ENCODE peak calls at places on chromosome 11, in seven cellular contexts. N is mammary epithelial cell, E is HFF-Myc, Y is ovary, C is cardiac muscle cell, B is stomach, X is lower leg skin. R is an unnamed sample.
A peak's percentile ranks its signal among the peaks of the same experiment; 100 is the strongest.

GRCh38 chr11:34192481-34193401 is 87.3 kb downstream of the NAT10 start:
- DNase-seq in N (peak; percentile 98), E (peak; percentile 90), Y (peak; percentile 48), C (no peak), B (peak; percentile 45), X (peak; percentile 94), R (peak; percentile 86)

GRCh38 chr11:132278801-132279574 is 908.6 kb downstream of the NTM start:
- DNase-seq in N (peak; percentile 24), E (peak; percentile 2), Y (no peak), C (no peak), B (no peak), X (no peak), R (no peak)

GRCh38 chr11:95920460-95921105 is 3.3 kb downstream of the MTMR2 start:
- DNase-seq in N (no peak), E (no peak), Y (no peak), C (no peak), B (no peak), X (no peak), R (no peak)

GRCh38 chr11:30938801-30939200 is 352.6 kb upstream of the MPPED2 start:
- DNase-seq in N (no peak), E (no peak), Y (no peak), C (no peak), B (no peak), X (no peak), R (no peak)

GRCh38 chr11:2521681-2522630 is 77.1 kb downstream of the KCNQ1 start:
- DNase-seq in N (no peak), E (no peak), Y (peak; percentile 5), C (no peak), B (peak; percentile 17), X (peak; percentile 82), R (peak; percentile 82)

GRCh38 chr11:119805663-119806062 is 76.7 kb upstream of the NECTIN1 start:
- DNase-seq in N (no peak), E (no peak), Y (no peak), C (no peak), B (no peak), X (no peak), R (no peak)

GRCh38 chr11:45391168-45391850 is 105.2 kb upstream of the SYT13 start:
- DNase-seq in N (no peak), E (no peak), Y (no peak), C (no peak), B (no peak), X (no peak), R (no peak)

GRCh38 chr11:105538531-105538930 is 71.3 kb upstream of the GRIA4 start:
- DNase-seq in N (no peak), E (peak; percentile 2), Y (no peak), C (no peak), B (no peak), X (no peak), R (no peak)

GRCh38 chr11:35962373-35963138 is 18.7 kb downstream of the LDLRAD3 start:
- DNase-seq in N (no peak), E (no peak), Y (no peak), C (no peak), B (no peak), X (no peak), R (no peak)

GRCh38 chr11:575324-575995 is 810 bp upstream of the PHRF1 start:
- DNase-seq in N (peak; percentile 67), E (no peak), Y (no peak), C (peak; percentile 89), B (no peak), X (peak; percentile 94), R (no peak)

GRCh38 chr11:1326435-1327063 is 17.1 kb upstream of the TOLLIP start:
- DNase-seq in N (no peak), E (no peak), Y (no peak), C (no peak), B (no peak), X (no peak), R (no peak)

GRCh38 chr11:56698795-56699194 is at the start of gene OR9G1:
- DNase-seq in N (no peak), E (no peak), Y (no peak), C (no peak), B (no peak), X (no peak), R (no peak)

DNA sequence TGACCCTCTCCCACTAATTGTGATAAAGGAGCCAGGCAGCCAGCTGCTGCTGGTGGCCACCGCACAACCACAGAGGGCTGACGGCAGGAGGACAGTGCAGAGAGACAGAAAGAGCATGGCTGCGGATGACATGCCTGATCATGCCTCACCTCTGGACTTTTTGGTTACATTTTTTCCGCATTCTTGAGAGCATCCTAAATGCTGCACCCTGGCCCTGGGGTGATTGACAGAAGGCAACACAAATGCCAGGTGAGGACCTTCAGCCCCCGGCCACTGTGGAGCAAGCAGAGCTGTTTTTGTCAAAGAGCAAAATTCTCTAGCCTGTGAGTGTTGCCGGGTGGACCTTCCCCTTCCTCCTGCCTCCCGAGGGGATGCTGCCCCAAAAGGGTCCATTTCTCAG is 78.5 kb downstream of the RPS6KA4 start:
- DNase-seq in N (peak; percentile 25), E (no peak), Y (no peak), C (no peak), B (no peak), X (no peak), R (no peak)
- TF ChIP-seq CTCF in N (no peak), E (no peak), Y (no peak), C (no peak), B (no peak), X (no peak), R (no peak)

GRCh38 chr11:66867425-66868040 is 10.7 kb downstream of the LRFN4 start:
- DNase-seq in N (no peak), E (no peak), Y (no peak), C (no peak), B (no peak), X (no peak), R (no peak)
- TF ChIP-seq CTCF in N (no peak), E (no peak), Y (no peak), C (no peak), B (no peak), X (no peak), R (no peak)

DNA sequence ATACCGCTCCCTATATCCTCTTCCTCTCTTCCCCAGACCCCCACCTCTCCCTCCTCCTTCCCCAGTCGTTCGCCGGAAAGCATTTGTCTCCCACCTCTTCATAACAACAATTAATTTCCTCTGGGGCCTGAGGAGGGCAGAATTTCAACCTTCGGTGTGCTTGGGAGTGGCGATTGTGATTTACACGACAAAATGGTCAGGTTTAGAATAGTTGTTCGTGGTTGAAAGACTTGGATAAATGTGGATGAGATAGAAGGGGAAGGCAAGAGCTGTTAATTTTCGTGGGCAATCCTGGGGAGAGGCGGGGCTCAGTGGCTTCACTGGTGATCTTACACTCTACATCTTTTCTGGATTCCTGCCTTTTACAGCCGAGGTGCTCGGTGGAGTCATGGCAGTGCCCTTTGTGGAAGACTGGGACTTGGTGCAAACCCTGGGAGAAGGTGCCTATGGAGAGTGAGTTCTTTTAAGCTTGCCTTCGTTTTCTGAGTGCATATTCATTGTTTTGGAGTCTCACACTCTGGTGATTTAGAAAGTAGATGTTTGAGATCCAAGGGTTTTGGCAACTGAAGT is 1.5 kb downstream of the CHEK1 start:
- DNase-seq in N (no peak), E (peak; percentile 84), Y (no peak), C (peak; percentile 64), B (no peak), X (no peak), R (no peak)
- TF ChIP-seq CTCF in N (peak; percentile 37), E (peak; percentile 25), Y (no peak), C (peak; percentile 45), B (no peak), X (no peak), R (peak; percentile 48)

DNA sequence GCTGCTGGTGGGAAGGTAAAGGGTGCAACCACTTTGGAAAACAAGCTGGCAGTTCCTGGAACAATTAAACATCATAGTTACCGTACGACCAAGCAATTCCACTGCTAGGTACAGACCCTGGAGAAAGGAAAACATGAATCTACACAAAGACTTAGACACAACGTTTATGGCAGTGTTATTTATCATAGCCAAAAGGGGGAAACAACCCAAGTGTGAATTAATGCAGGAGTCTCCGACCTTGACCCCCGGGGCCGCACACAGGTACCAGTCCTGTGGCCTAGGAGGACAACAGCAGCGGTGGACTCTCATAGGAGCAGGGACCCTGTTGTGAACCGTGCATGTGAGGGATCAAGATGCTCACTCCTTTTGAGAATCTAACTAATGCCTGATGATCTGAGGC is 22.5 kb downstream of the PRDM10 start:
- DNase-seq in N (no peak), E (no peak), Y (no peak), C (no peak), B (no peak), X (peak; percentile 60), R (peak; percentile 60)
- TF ChIP-seq CTCF in N (no peak), E (no peak), Y (no peak), C (no peak), B (no peak), X (no peak), R (no peak)

GRCh38 chr11:100010393-100010792 is 676.7 kb upstream of the ARHGAP42 start:
- DNase-seq in N (no peak), E (no peak), Y (no peak), C (no peak), B (no peak), X (no peak), R (no peak)
- TF ChIP-seq CTCF in N (no peak), E (no peak), Y (no peak), C (no peak), B (no peak), X (no peak), R (no peak)

GRCh38 chr11:62241095-62241494 is 944 bp upstream of the SCGB1D2 start:
- DNase-seq in N (no peak), E (no peak), Y (no peak), C (no peak), B (no peak), X (no peak), R (no peak)

GRCh38 chr11:62242021-62242420 is at the start of gene SCGB1D2:
- DNase-seq in N (peak; percentile 46), E (no peak), Y (no peak), C (no peak), B (no peak), X (no peak), R (no peak)

DNA sequence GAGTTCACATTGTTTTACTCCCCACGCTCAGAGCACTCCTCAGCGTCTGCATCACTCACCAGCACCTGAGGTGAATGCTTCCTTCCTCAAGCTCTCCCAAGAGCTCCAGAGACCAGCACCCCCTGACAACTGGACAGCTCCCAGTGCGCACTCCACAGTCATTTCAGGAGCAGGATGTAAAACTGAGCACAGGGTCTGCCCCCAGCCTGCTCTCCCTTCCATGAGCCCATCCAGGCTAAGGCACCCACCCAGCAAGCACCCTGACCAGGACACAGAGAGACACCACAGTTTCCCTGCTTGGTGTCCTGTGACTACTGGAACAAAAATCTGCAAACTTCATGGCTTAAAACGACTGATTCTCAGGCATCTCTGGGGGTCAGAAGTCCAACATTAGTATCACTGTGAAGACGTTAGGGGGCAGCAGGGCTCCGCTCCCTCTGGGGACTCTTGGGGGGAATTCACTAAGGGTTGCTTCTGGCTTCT is 3.3 kb downstream of the SCGB1D2 start:
- DNase-seq in N (peak; percentile 26), E (no peak), Y (no peak), C (peak; percentile 71), B (peak; percentile 28), X (peak; percentile 85), R (no peak)
- TF ChIP-seq CTCF in N (peak; percentile 22), E (peak; percentile 39), Y (no peak), C (peak; percentile 43), B (no peak), X (no peak), R (no peak)

R was measured in osteocyte.